ENCODE peak calls at places on chromosomes 4 and X, in four cellular contexts. R is left ventricle myocardium inferior, W is A549, M is fibroblast of lung. O is an unnamed sample. For H3K4me1, the result is how much of the 10 kb centered on the place peaks cover.

GRCh38 chrX:45628041-45628440 is 427.4 kb upstream of the DIPK2B start:
- DNase-seq in R (no peak), W (no peak), M (peak), O (no peak)

GRCh38 chr4:73646117-73646516 is 25.9 kb upstream of the RASSF6 start:
- DNase-seq in R (no peak), W (no peak), M (no peak), O (no peak)

GRCh38 chrX:131068945-131069719 is 11.0 kb downstream of the ARHGAP36 start:
- DNase-seq in R (no peak), W (peak), M (peak), O (peak)

GRCh38 chr4:112075129-112075753 is 70.0 kb upstream of the FAM241A start:
- DNase-seq in R (no peak), W (peak), M (peak), O (no peak)

GRCh38 chrX:155334486-155335316 is at the start of gene CLIC2:
- DNase-seq in R (peak), W (peak), M (peak), O (no peak)

GRCh38 chr4:144501231-144501780 is 144.7 kb upstream of the HHIP start:
- DNase-seq in R (no peak), W (no peak), M (no peak), O (no peak)

GRCh38 chr4:38160487-38161207 is 200.4 kb downstream of the PTTG2 start:
- DNase-seq in R (no peak), W (peak), M (peak), O (no peak)

GRCh38 chr4:7383251-7383650 is 51.5 kb downstream of the PSAPL1 start:
- DNase-seq in R (no peak), W (no peak), M (no peak), O (no peak)

GRCh38 chrX:149131780-149132179 is 373.3 kb downstream of the IDS start:
- DNase-seq in R (no peak), W (no peak), M (no peak), O (no peak)

GRCh38 chr4:153428816-153429592 is 37.2 kb upstream of the TMEM131L start:
- DNase-seq in R (no peak), W (no peak), M (no peak), O (no peak)

GRCh38 chr4:111988514-111988913 is 156.7 kb upstream of the FAM241A start:
- DNase-seq in R (no peak), W (no peak), M (no peak), O (no peak)

GRCh38 chr4:153205028-153205648 is 895 bp downstream of the TRIM2 start:
- DNase-seq in R (no peak), W (no peak), M (no peak), O (peak)

GRCh38 chr4:94406668-94407437 is 44.9 kb upstream of the PDLIM5 start:
- DNase-seq in R (peak), W (peak), M (peak), O (no peak)

GRCh38 chr4:180150818-180151217 is 2092.4 kb upstream of the TENM3 start:
- DNase-seq in R (no peak), W (peak), M (peak), O (no peak)

GRCh38 chr4:128782875-128783614 is 26.5 kb upstream of the JADE1 start:
- DNase-seq in R (no peak), W (peak), M (no peak), O (no peak)

GRCh38 chr4:185894481-185894880 is 82.5 kb upstream of the SORBS2 start:
- DNase-seq in R (no peak), W (no peak), M (no peak), O (no peak)

GRCh38 chr4:5398056-5398455 is 310.3 kb downstream of the EVC2 start:
- DNase-seq in R (no peak), W (no peak), M (no peak), O (no peak)

GRCh38 chrX:45986971-45987370 is 558.2 kb downstream of the ZNF674 start:
- DNase-seq in R (no peak), W (peak), M (no peak), O (no peak)

GRCh38 chrX:16785247-16786138 is 773 bp upstream of the TXLNG start:
- DNase-seq in R (no peak), W (no peak), M (no peak), O (peak)

GRCh38 chrX:107979534-107979933 is 2.6 kb downstream of the TEX13B start:
- DNase-seq in R (no peak), W (no peak), M (no peak), O (no peak)

GRCh38 chrX:133302775-133303445 is 84.8 kb upstream of the TFDP3 start:
- DNase-seq in R (no peak), W (no peak), M (no peak), O (no peak)

GRCh38 chr4:148268835-148269234 is 173.4 kb downstream of the NR3C2 start:
- DNase-seq in R (no peak), W (no peak), M (no peak), O (no peak)

GRCh38 chrX:108299101-108299591 is 139.1 kb downstream of the COL4A6 start:
- DNase-seq in R (no peak), W (peak), M (peak), O (no peak)

GRCh38 chr4:144646523-144647094 is 653 bp downstream of the HHIP start:
- DNase-seq in R (no peak), W (no peak), M (no peak), O (no peak)

GRCh38 chrX:12970691-12971202 is 4.2 kb upstream of the TMSB4X start:
- DNase-seq in R (no peak), W (no peak), M (peak), O (peak)

GRCh38 chr4:147816382-147817254 is 84.7 kb downstream of the ARHGAP10 start:
- DNase-seq in R (no peak), W (no peak), M (no peak), O (no peak)

GRCh38 chrX:45851434-45851991 is 650.8 kb upstream of the DIPK2B start:
- DNase-seq in R (no peak), W (peak), M (no peak), O (peak)

DNA sequence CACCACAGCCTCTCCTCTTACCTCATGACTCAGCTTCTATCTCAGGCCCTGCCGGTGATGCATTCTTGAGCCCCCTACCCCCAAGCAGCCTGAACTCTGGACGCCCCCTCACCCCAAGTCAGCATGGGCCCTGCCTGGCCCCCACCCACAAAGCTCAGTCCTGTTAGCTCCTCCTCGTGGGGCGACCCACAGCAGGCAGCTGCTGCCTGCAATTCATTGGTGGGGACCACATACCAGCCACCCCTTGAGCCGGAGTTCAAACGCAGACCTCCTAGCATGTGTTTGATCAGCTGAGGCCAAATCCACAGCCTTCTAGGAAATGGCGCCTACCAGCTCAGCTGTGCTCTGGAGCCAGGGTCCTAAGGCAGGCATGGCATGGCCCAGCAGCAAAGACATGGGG is 111.8 kb downstream of the EFNB1 start:
- DNase-seq in R (no peak), W (no peak), M (no peak), O (no peak)
- H3K4me1 ChIP-seq in R (under half), W (under half), M (under half), O (under half)

DNA sequence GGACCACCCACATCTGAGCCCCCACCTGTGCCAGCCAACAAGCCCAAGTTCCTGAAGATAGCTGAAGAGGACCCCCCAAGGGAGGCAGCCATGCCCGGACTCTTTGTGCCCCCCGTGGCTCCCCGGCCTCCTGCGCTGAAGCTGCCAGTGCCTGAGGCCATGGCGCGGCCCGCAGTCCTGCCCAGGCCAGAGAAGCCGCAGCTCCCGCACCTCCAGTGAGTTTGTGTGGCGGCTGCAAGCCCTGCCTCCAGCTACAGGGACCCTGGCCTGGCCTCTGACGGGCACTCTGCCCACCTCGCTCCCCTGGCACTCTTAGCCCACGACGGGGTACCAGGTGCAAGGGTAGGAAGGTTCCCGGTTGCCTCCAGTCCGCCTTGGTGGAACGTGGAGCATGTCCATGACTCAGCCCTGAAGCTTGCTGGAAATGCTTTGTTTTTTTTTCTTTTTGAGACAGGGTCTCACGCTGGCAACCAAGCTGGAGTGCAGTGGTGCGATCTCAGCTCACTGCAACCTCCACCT is 13.7 kb upstream of the ADD1 start:
- DNase-seq in R (no peak), W (no peak), M (no peak), O (peak)
- H3K4me1 ChIP-seq in R (under half), W (under half), M (under half), O (under half)

DNA sequence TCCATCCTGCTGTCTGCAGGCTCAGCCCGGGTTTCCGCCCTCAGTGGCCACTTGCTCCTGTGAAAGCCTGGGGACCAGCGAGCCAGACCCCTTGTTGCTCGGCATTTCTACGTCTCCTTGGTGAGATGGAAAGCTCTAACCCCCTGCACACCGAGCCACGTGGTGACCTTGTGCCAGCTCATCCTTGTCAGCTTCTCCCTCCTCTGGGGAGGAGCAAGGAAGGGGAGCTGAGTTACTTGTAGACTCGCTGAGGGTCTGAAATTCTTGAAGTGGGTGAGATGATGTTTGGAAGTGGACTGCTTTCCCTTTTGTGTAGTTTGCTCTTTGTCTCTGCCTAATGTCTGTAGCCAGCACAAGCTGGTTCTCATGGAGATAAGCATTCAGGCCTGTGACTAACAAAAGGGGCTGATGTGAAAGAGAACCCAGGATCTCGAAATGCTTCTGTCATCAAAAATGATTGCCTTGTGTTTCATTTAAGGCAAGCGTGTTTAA is 29.3 kb downstream of the RGS12 start:
- DNase-seq in R (no peak), W (no peak), M (peak), O (no peak)
- H3K4me1 ChIP-seq in R (under half), W (under half), M (under half), O (under half)

DNA sequence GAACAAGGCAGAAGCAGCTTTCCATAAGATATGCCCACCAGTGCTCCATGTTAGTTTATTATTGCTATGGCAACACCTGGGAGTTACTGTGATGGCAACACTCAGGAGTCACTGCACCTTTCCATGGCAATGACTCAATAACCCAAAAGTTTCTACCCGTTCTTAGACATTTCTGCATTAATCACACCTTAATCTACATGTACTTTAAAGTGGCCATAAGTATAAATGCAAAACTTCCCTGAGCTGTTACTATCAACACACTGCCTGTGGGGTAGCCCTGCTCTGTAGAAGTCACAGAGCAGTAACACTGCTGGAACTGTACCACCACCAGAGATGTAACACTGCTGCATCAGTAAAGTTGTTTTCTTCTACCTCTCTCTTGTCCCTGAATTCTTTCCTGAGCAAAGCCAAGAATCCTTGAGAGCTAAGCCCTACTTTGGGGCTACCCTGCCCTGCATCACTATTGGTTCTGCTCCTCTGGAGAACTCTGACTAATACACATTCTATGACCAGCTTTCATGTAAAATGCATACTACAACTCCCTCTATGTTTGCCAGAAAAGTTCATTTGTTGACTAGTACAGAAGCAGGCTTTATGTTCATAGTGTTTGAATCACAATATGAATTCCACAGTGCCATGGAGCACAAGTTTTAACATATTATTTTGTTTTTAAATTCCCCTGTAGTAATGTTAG is 43.5 kb upstream of the GPR174 start:
- DNase-seq in R (no peak), W (no peak), M (no peak), O (no peak)
- H3K4me1 ChIP-seq in R (under half), W (under half), M (under half), O (under half)

O was measured in mucosa of descending colon.